ENCODE peak calls at places on chromosomes 5 and 9, in six cellular contexts. E, K, F, M, U and J are unnamed samples.

GRCh38 chr9:36401179-36401740 is 1.2 kb upstream of the RNF38 start:
- DNase-seq in K (peak), E (no peak), M (peak), F (peak), U (no peak), J (peak)

GRCh38 chr5:15694694-15695093 is 194.7 kb downstream of the FBXL7 start:
- DNase-seq in E (no peak), U (no peak), M (peak), F (peak), K (peak), J (peak)

GRCh38 chr5:87097664-87098063 is 170.0 kb upstream of the RASA1 start:
- DNase-seq in U (no peak), F (no peak), E (no peak), K (no peak), M (no peak), J (no peak)

GRCh38 chr9:111163738-111164399 is 125.6 kb upstream of the LPAR1 start:
- DNase-seq in K (no peak), E (no peak), M (no peak), F (peak), U (no peak), J (no peak)

GRCh38 chr9:129402931-129403742 is 217.8 kb downstream of the C9orf50 start:
- DNase-seq in M (no peak), U (no peak), K (no peak), F (no peak), E (no peak), J (no peak)

GRCh38 chr9:127976943-127977871 is 3.6 kb downstream of the EEIG1 start:
- DNase-seq in F (no peak), E (no peak), K (no peak), U (no peak), M (no peak), J (no peak)

GRCh38 chr5:154390096-154390495 is 55.7 kb upstream of the SAP30L start:
- DNase-seq in E (no peak), F (peak), U (no peak), M (peak), K (peak), J (no peak)

GRCh38 chr5:139787568-139788293 is 7.9 kb upstream of the PSD2 start:
- DNase-seq in U (no peak), F (peak), E (peak), M (peak), K (peak), J (peak)

GRCh38 chr5:149672701-149673455 is 57.2 kb upstream of the PPARGC1B start:
- DNase-seq in M (no peak), K (peak), F (no peak), E (no peak), U (no peak), J (no peak)

GRCh38 chr5:147407094-147407681 is 102.7 kb downstream of the DPYSL3 start:
- DNase-seq in F (peak), E (no peak), U (no peak), K (no peak), M (peak), J (no peak)

GRCh38 chr9:1057910-1058309 is 7.8 kb downstream of the DMRT2 start:
- DNase-seq in E (no peak), K (no peak), F (no peak), M (no peak), U (no peak), J (no peak)

GRCh38 chr5:27353970-27354369 is 315.6 kb upstream of the CDH9 start:
- DNase-seq in M (no peak), F (no peak), E (no peak), K (no peak), U (no peak), J (no peak)

GRCh38 chr5:116740771-116741170 is 166.1 kb upstream of the SEMA6A start:
- DNase-seq in F (no peak), U (no peak), M (no peak), K (no peak), E (no peak), J (no peak)

GRCh38 chr5:37836173-37837100 is 3.4 kb downstream of the GDNF start:
- DNase-seq in U (no peak), F (peak), K (peak), E (no peak), M (peak), J (peak)

GRCh38 chr5:109721741-109722140 is 32.0 kb downstream of the MAN2A1 start:
- DNase-seq in U (no peak), M (no peak), K (no peak), E (no peak), F (no peak), J (no peak)

GRCh38 chr5:1527533-1528205 is 3.9 kb upstream of the LPCAT1 start:
- DNase-seq in U (no peak), E (peak), M (no peak), F (no peak), K (no peak), J (no peak)

GRCh38 chr9:70672136-70672535 is 257.7 kb upstream of the KLF9 start:
- DNase-seq in K (no peak), U (no peak), F (peak), E (no peak), M (peak), J (no peak)

GRCh38 chr5:75021229-75021628 is 31.1 kb downstream of the GCNT4 start:
- DNase-seq in E (no peak), M (no peak), U (no peak), F (no peak), K (no peak), J (no peak)

GRCh38 chr9:120900821-120901220 is 23.8 kb upstream of the PHF19 start:
- DNase-seq in U (no peak), M (no peak), E (no peak), K (no peak), F (no peak), J (no peak)

GRCh38 chr9:127336086-127336485 is 60.9 kb upstream of the SLC2A8 start:
- DNase-seq in U (no peak), K (peak), E (no peak), M (peak), F (peak), J (peak)

GRCh38 chr5:6083311-6083941 is 294.9 kb downstream of the MED10 start:
- DNase-seq in K (no peak), U (no peak), E (no peak), M (no peak), F (no peak), J (no peak)

GRCh38 chr9:86098793-86099694 is at the start of gene GOLM1:
- DNase-seq in K (peak), M (peak), F (peak), U (no peak), E (peak), J (peak)
- TF ChIP-seq CTCF in K (peak), M (peak), F (peak), U (no peak), E (peak), J (peak)

DNA sequence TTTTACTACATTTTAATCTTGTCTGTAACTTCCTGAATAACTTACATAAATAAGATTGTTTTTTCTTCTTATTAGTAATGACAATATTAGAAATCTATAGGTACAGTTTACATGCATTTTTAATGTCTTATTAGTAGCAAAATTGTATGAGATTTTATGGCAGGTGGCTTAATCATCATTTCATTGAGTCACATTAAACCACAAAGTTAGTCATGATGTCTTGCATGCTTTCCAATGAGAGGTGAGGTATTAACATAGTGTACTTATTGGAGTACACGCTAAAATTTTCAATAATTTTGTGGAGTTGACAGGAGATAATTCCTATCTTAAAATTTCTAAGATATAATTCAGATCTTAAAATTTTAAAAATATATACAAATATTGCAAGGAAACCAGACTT is 989.6 kb upstream of the ARRDC3 start:
- DNase-seq in E (no peak), M (peak), K (no peak), F (no peak), U (no peak), J (no peak)
- TF ChIP-seq CTCF in E (no peak), M (no peak), K (no peak), F (no peak), U (no peak), J (no peak)

DNA sequence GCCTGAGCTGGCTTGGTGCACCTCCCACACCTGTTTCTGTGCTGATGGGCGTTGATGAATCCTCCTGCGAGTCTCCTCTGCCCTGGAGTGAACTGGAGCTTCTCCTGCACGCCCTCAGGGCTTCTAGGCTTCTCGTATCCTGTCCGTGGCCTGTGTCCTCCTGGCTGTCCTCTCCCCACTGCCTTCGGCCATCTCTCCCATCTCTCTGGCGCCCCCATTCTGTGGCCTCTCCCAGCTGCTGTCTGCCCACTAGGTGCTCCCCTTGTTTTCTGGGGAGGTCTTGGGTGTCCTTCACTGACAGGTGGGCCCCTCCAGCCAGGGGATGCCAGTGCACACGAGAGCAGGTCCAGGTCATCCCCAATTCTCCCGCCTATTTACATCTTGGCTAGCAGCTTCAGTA is 28.8 kb downstream of the AHRR start:
- DNase-seq in U (no peak), F (no peak), M (no peak), E (peak), K (no peak), J (no peak)
- TF ChIP-seq CTCF in U (no peak), F (peak), M (no peak), E (no peak), K (no peak), J (peak)

DNA sequence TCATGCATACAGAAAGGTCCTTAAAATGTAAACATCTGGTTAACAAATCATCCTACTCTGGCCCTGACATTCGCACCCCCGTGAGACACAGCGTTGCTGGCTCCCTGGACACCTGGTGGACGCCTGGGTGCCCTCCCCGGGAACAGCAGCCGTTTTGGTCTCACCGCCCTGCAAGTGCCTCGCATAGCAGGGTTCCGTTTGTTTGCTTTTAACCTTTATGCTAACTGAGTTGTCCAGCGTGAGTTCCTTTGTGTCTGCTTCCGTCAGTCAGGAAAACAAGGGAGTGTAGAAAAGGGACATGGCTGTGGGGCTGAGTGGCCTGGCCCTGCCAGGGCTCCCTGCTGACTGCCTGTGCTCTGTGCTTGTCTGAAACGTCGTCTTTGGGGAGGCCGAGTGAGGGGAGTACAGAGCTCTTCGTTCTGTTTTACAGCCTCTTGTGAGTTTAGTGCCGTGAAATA is 91.8 kb upstream of the CACNA1B start:
- DNase-seq in F (no peak), U (no peak), K (no peak), E (no peak), M (no peak), J (no peak)
- TF ChIP-seq CTCF in F (no peak), U (no peak), K (no peak), E (no peak), M (no peak), J (no peak)

GRCh38 chr5:150778517-150779396 is at the start of gene SMIM3:
- DNase-seq in U (no peak), K (peak), E (peak), F (peak), M (peak), J (peak)
- TF ChIP-seq CTCF in U (no peak), K (peak), E (peak), F (peak), M (peak), J (peak)